ENCODE peak calls at places on chromosomes 13 and 19, in six cellular contexts. V is A549, K is activated B cell treated with CpG ODN at 0.5 μM for 24 hours, E is spleen, X is OCI-LY7, N is uterus. H is an unnamed sample.

GRCh38 chr19:39814595-39814994 is 19.4 kb downstream of the DYRK1B start:
- DNase-seq in V (no peak), K (no peak), E (no peak), X (no peak), N (no peak), H (no peak)

GRCh38 chr13:40657307-40657706 is 9.1 kb downstream of the FOXO1 start:
- DNase-seq in V (no peak), K (no peak), E (no peak), X (no peak), N (no peak), H (no peak)

GRCh38 chr13:107450931-107451330 is 764.4 kb downstream of the LIG4 start:
- DNase-seq in V (no peak), K (no peak), E (no peak), X (no peak), N (peak), H (peak)

GRCh38 chr13:51793570-51794273 is 10.2 kb downstream of the DHRS12 start:
- DNase-seq in V (no peak), K (peak), E (no peak), X (peak), N (no peak), H (no peak)

GRCh38 chr19:38970664-38971532 is 4.6 kb downstream of the FBXO17 start:
- DNase-seq in V (no peak), K (no peak), E (no peak), X (no peak), N (no peak), H (no peak)

GRCh38 chr13:36131215-36131930 is at the start of gene DCLK1:
- DNase-seq in V (no peak), K (no peak), E (no peak), X (no peak), N (peak), H (no peak)

GRCh38 chr13:28387740-28388501 is 107.0 kb downstream of the FLT1 start:
- DNase-seq in V (no peak), K (no peak), E (no peak), X (no peak), N (no peak), H (no peak)

GRCh38 chr13:107993239-107993948 is 221.9 kb downstream of the LIG4 start:
- DNase-seq in V (no peak), K (no peak), E (no peak), X (no peak), N (no peak), H (no peak)

GRCh38 chr13:96093296-96094006 is 3.5 kb downstream of the HS6ST3 start:
- DNase-seq in V (no peak), K (no peak), E (no peak), X (no peak), N (no peak), H (no peak)

GRCh38 chr13:48006396-48006795 is 5.3 kb upstream of the SUCLA2 start:
- DNase-seq in V (no peak), K (no peak), E (no peak), X (no peak), N (no peak), H (no peak)

GRCh38 chr13:29905845-29906244 is 55.4 kb upstream of the UBL3 start:
- DNase-seq in V (no peak), K (no peak), E (no peak), X (no peak), N (no peak), H (peak)

GRCh38 chr19:17225051-17225450 is 975 bp upstream of the OCEL1 start:
- DNase-seq in V (no peak), K (no peak), E (no peak), X (no peak), N (no peak), H (no peak)

GRCh38 chr19:52345162-52345561 is 9.1 kb downstream of the ZNF610 start:
- DNase-seq in V (no peak), K (no peak), E (no peak), X (no peak), N (no peak), H (no peak)

GRCh38 chr19:46976845-46977320 is 42.8 kb upstream of the NPAS1 start:
- DNase-seq in V (no peak), K (no peak), E (peak), X (no peak), N (no peak), H (no peak)

GRCh38 chr13:98664924-98665637 is 87.4 kb downstream of the SLC15A1 start:
- DNase-seq in V (no peak), K (no peak), E (no peak), X (no peak), N (no peak), H (no peak)

GRCh38 chr13:98664047-98664446 is 87.1 kb upstream of the STK24 start:
- DNase-seq in V (no peak), K (no peak), E (no peak), X (no peak), N (no peak), H (no peak)

GRCh38 chr13:98664510-98664909 is 87.6 kb upstream of the STK24 start:
- DNase-seq in V (no peak), K (no peak), E (no peak), X (no peak), N (no peak), H (no peak)

DNA sequence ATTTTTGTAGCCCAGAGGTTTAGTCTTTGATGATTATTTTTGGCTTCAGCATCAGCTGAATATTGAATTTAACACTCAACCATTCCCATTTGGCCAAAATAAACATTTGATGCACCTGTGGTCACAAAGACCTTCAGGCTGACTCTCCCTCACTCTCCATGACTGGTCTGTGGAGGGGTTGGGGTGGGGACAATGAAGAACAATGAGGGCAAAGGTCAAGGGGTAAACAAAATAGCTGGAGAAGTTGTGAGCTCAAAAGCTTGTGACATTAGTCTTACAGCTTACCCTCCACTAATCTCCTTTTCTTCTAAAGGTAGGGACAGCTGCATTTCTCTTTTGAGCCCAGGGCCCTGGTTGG is 86.9 kb downstream of the SLC15A1 start:
- DNase-seq in V (no peak), K (no peak), E (no peak), X (no peak), N (no peak), H (no peak)
- TF ChIP-seq CTCF in V (no peak), K (no peak), E (no peak), X (no peak), N (no peak), H (no peak)

DNA sequence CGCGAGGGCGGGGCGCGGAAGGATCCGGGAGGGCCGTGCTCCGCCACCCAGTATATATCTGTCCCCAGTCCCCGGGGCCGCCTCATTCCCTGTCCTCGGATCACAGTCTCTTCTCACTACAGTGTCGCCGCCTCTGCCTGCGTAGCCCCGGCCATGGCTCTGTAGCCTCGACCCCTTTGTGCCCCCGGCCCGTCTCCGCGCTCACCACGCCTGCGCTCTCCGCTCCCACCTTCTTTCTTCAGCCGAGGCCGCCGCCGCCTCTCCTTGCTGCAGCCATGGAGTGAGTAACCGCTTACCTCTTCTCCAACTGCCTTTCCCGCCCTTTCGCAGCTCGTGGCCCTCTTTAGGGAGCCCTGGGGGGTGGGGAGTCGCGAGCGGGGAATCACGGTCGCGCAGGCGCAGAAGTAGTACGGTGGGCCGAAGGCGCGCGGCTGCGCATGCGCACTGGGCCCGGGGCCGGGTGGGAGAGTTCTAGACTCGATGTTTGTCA is at the start of the genes ATF5 and NUP62:
- DNase-seq in V (peak), K (peak), E (peak), X (peak), N (peak), H (peak)
- TF ChIP-seq CTCF in V (no peak), K (no peak), E (no peak), X (no peak), N (peak), H (no peak)

GRCh38 chr19:3586124-3586626 is 897 bp downstream of the GIPC3 start:
- DNase-seq in V (no peak), K (peak), E (no peak), X (peak), N (no peak), H (no peak)
- TF ChIP-seq CTCF in V (peak), K (peak), E (peak), X (peak), N (peak), H (peak)

GRCh38 chr13:94344126-94344863 is 135.2 kb downstream of the DCT start:
- DNase-seq in V (no peak), K (no peak), E (no peak), X (no peak), N (no peak), H (no peak)

GRCh38 chr13:94346261-94347019 is 133.0 kb downstream of the DCT start:
- DNase-seq in V (no peak), K (no peak), E (no peak), X (no peak), N (no peak), H (no peak)

GRCh38 chr13:94343243-94343585 is 136.3 kb downstream of the DCT start:
- DNase-seq in V (no peak), K (no peak), E (no peak), X (no peak), N (no peak), H (no peak)

GRCh38 chr13:94342436-94343242 is 136.8 kb downstream of the DCT start:
- DNase-seq in V (no peak), K (no peak), E (no peak), X (no peak), N (no peak), H (no peak)

DNA sequence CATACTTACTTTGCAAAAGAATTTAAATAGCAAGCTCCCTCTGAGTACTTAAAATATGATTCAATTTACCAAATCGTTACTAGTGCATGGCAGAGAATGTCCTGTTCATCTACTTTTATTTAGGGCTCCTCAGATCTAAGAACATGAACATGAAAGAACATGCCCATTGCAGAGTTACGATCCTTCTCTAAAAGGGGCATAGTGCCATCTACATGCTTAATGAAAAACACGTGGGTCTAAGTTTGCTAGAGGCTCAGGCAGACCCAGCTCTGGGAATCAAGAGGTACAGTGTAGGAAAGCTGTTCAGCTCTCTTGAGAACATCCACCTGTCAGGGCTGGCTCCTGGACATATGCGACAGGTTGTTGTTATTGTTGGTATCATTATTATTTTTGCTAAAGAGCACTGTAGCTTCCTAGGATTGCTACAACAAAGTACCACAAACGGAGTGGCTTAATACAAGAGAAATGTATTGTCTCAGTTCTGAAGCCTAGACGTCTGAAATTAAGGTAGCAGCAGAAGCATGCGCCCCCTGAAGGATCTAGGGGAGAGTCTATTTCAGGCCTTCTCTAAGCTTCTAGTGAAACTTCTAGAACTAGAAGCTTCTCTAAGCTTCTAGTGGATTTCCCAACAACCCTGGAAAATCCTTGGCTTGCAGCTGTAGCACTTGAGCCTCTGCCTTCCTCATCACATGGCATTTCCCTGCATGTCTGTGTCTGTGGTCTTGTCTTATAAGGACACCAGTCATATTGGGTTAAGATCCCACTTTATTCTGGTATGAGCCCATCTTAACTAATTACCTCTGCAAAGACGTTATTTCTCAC is 133.9 kb downstream of the DCT start:
- DNase-seq in V (no peak), K (no peak), E (no peak), X (peak), N (no peak), H (no peak)
- TF ChIP-seq CTCF in V (peak), K (no peak), E (no peak), X (no peak), N (no peak), H (peak)

GRCh38 chr13:109483369-109483768 is 303.0 kb downstream of the IRS2 start:
- DNase-seq in V (no peak), K (no peak), E (no peak), X (no peak), N (no peak), H (no peak)
- TF ChIP-seq CTCF in V (no peak), K (no peak), E (no peak), X (no peak), N (no peak), H (no peak)